ENCODE peak calls at places on chromosomes 13 and 19, in four cellular contexts. One of them, this sample, is unnamed.
A peak's percentile ranks its signal among the peaks of the same experiment; 100 is the strongest.

GRCh38 chr13:62512194-62513141 is 1096.8 kb upstream of the PCDH20 start:
- DNase-seq in H1: peak; percentile 68
- DNase-seq in H9: peak; percentile 73
- DNase-seq in IMR-90: peak; percentile 32
- DNase-seq in this sample: peak; percentile 85

GRCh38 chr13:35512271-35512920 is 35.9 kb upstream of the MAB21L1 start:
- DNase-seq in H1: no peak
- DNase-seq in H9: no peak
- DNase-seq in IMR-90: peak; percentile 90
- DNase-seq in this sample: peak; percentile 43

GRCh38 chr19:57620673-57621348 is 6.8 kb downstream of the ZNF134 start:
- DNase-seq in H1: no peak
- DNase-seq in H9: no peak
- DNase-seq in IMR-90: peak; percentile 15
- DNase-seq in this sample: peak; percentile 58

GRCh38 chr19:32864318-32865007 is 5.1 kb downstream of the SLC7A9 start:
- DNase-seq in H1: no peak
- DNase-seq in H9: no peak
- DNase-seq in IMR-90: no peak
- DNase-seq in this sample: no peak

GRCh38 chr19:8655340-8655709 is 24.9 kb downstream of the NFILZ start:
- DNase-seq in H1: no peak
- DNase-seq in H9: no peak
- DNase-seq in IMR-90: no peak
- DNase-seq in this sample: no peak

GRCh38 chr19:19405919-19406877 is 723 bp downstream of the GATAD2A start:
- DNase-seq in H1: peak; percentile 78
- DNase-seq in H9: peak; percentile 51
- DNase-seq in IMR-90: peak; percentile 60
- DNase-seq in this sample: peak; percentile 55

GRCh38 chr19:56091066-56091490 is 30.0 kb downstream of the ZNF787 start:
- DNase-seq in H1: no peak
- DNase-seq in H9: no peak
- DNase-seq in IMR-90: peak; percentile 61
- DNase-seq in this sample: no peak

GRCh38 chr19:55640043-55640576 is 692 bp upstream of the ZNF580 start:
- DNase-seq in H1: no peak
- DNase-seq in H9: peak; percentile 80
- DNase-seq in IMR-90: peak; percentile 68
- DNase-seq in this sample: peak; percentile 59

GRCh38 chr19:7605490-7606222 is 10.0 kb downstream of the CAMSAP3 start:
- DNase-seq in H1: peak; percentile 86
- DNase-seq in H9: peak; percentile 84
- DNase-seq in IMR-90: no peak
- DNase-seq in this sample: peak; percentile 83

GRCh38 chr19:23855676-23856075 is 59.0 kb upstream of the ZNF726 start:
- DNase-seq in H1: peak; percentile 35
- DNase-seq in H9: no peak
- DNase-seq in IMR-90: no peak
- DNase-seq in this sample: peak; percentile 19

GRCh38 chr13:90793261-90793785 is 554.2 kb upstream of the MIR17HG start:
- DNase-seq in H1: no peak
- DNase-seq in H9: no peak
- DNase-seq in IMR-90: no peak
- DNase-seq in this sample: no peak

GRCh38 chr19:41753936-41754529 is 1.3 kb upstream of the CEACAM6 start:
- DNase-seq in H1: peak; percentile 79
- DNase-seq in H9: peak; percentile 47
- DNase-seq in IMR-90: peak; percentile 4
- DNase-seq in this sample: peak; percentile 32

GRCh38 chr19:33634361-33635091 is 12.8 kb downstream of the CHST8 start:
- DNase-seq in H1: no peak
- DNase-seq in H9: peak; percentile 14
- DNase-seq in IMR-90: no peak
- DNase-seq in this sample: no peak

GRCh38 chr19:50331187-50332013 is 2.2 kb upstream of the KCNC3 start:
- DNase-seq in H1: peak; percentile 61
- DNase-seq in H9: peak; percentile 82
- DNase-seq in IMR-90: no peak
- DNase-seq in this sample: peak; percentile 90

GRCh38 chr13:24135674-24136300 is 24.7 kb upstream of the SPATA13 start:
- DNase-seq in H1: no peak
- DNase-seq in H9: no peak
- DNase-seq in IMR-90: peak; percentile 77
- DNase-seq in this sample: no peak

GRCh38 chr19:41705393-41706174 is 2.8 kb upstream of the CEACAM5 start:
- DNase-seq in H1: no peak
- DNase-seq in H9: peak; percentile 67
- DNase-seq in IMR-90: no peak
- DNase-seq in this sample: peak; percentile 20

GRCh38 chr13:114097504-114097892 is 34.9 kb downstream of the RASA3 start:
- DNase-seq in H1: no peak
- DNase-seq in H9: no peak
- DNase-seq in IMR-90: no peak
- DNase-seq in this sample: no peak

GRCh38 chr19:21751379-21751778 is 16.0 kb downstream of the ZNF100 start:
- DNase-seq in H1: no peak
- DNase-seq in H9: no peak
- DNase-seq in IMR-90: peak; percentile 43
- DNase-seq in this sample: no peak

GRCh38 chr19:51593969-51594773 is 23.1 kb downstream of the ZNF175 start:
- DNase-seq in H1: peak; percentile 94
- DNase-seq in H9: peak; percentile 93
- DNase-seq in IMR-90: peak; percentile 97
- DNase-seq in this sample: peak; percentile 98

GRCh38 chr13:62432906-62433305 is 1017.3 kb upstream of the PCDH20 start:
- DNase-seq in H1: no peak
- DNase-seq in H9: no peak
- DNase-seq in IMR-90: no peak
- DNase-seq in this sample: peak; percentile 77

GRCh38 chr13:25085125-25085742 is 10.7 kb upstream of the PABPC3 start:
- DNase-seq in H1: no peak
- DNase-seq in H9: peak; percentile 54
- DNase-seq in IMR-90: peak; percentile 26
- DNase-seq in this sample: peak; percentile 70

GRCh38 chr13:25167349-25167748 is 4.7 kb downstream of the AMER2 start:
- DNase-seq in H1: no peak
- DNase-seq in H9: no peak
- DNase-seq in IMR-90: no peak
- DNase-seq in this sample: no peak

DNA sequence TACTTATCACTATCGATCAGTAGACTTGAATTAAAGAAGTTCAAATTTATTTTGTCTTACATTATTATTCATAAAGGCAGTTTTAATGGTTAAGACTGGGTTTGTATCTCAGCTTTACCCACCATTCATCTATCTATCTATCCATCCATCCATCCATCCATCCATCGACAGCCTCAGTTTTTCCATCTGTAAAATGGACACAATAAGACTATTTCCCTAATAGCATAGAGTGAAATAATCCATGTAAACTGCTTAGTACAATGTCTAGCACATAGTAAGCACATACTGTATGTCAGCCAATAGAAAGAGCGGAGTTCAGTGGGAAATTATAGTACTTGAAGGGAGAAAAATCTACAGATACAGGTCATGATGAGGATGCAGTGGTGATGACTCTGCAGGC is 37.3 kb upstream of the TM9SF2 start:
- DNase-seq in H1: no peak
- DNase-seq in H9: no peak
- DNase-seq in IMR-90: no peak
- DNase-seq in this sample: no peak
- H3K4me2 ChIP-seq in H1: no peak overlapping the region
- H3K4me2 ChIP-seq in H9: no peak overlapping the region
- H3K4me2 ChIP-seq in IMR-90: peak overlapping the region; percentile 97
- H3K4me2 ChIP-seq in this sample: no peak overlapping the region

GRCh38 chr19:28208745-28209144 is 1004.2 kb downstream of the UQCRFS1 start:
- DNase-seq in H1: no peak
- DNase-seq in H9: peak; percentile 32
- DNase-seq in IMR-90: no peak
- DNase-seq in this sample: no peak

GRCh38 chr19:28217064-28217463 is 995.9 kb downstream of the UQCRFS1 start:
- DNase-seq in H1: peak; percentile 56
- DNase-seq in H9: peak; percentile 49
- DNase-seq in IMR-90: no peak
- DNase-seq in this sample: peak; percentile 75

GRCh38 chr19:28218728-28219127 is 994.2 kb downstream of the UQCRFS1 start:
- DNase-seq in H1: no peak
- DNase-seq in H9: no peak
- DNase-seq in IMR-90: no peak
- DNase-seq in this sample: peak; percentile 59

DNA sequence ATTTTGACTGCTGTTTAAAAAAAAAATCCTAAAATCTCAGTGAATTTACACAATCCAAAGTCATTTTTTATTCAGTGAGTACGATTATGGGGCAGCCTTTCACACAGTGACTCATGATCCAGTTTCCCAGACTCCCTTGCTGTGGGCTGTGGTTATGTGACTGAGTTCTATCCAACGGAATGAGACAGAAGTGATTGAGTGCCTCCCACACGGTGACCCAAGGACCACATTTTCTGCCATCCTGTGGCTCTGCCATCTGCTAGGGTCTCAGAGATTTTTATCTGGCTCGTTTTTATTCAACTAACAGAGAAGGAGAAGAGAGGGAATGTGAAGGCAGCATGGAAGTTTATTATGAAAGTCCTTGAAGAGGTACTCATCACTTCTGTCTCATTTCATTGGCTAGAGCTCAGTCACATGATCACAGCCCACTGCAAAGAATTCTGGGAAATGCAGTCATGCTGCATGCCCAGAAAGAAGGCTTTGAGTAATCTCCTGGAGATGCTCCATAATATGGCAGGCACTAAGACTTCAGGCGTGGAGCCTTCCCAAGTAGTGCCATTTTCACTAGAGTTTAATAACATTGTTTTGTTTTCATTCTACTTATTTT is 999.4 kb downstream of the UQCRFS1 start:
- DNase-seq in H1: no peak
- DNase-seq in H9: no peak
- DNase-seq in IMR-90: no peak
- DNase-seq in this sample: peak; percentile 49
- H4K5ac ChIP-seq in H1: no peak overlapping the region
- H4K5ac ChIP-seq in H9: no peak overlapping the region
- H4K5ac ChIP-seq in IMR-90: no peak overlapping the region
- H4K5ac ChIP-seq in this sample: no peak overlapping the region

GRCh38 chr13:71210861-71211260 is 656.1 kb downstream of the DACH1 start:
- DNase-seq in H1: no peak
- DNase-seq in H9: no peak
- DNase-seq in IMR-90: no peak
- DNase-seq in this sample: no peak

GRCh38 chr13:71213252-71213821 is 653.7 kb downstream of the DACH1 start:
- DNase-seq in H1: no peak
- DNase-seq in H9: no peak
- DNase-seq in IMR-90: no peak
- DNase-seq in this sample: no peak

GRCh38 chr13:71209217-71209616 is 657.8 kb downstream of the DACH1 start:
- DNase-seq in H1: no peak
- DNase-seq in H9: no peak
- DNase-seq in IMR-90: no peak
- DNase-seq in this sample: no peak
- H3K4me2 ChIP-seq in H1: no peak overlapping the region
- H3K4me2 ChIP-seq in H9: no peak overlapping the region
- H3K4me2 ChIP-seq in IMR-90: no peak overlapping the region
- H3K4me2 ChIP-seq in this sample: no peak overlapping the region

DNA sequence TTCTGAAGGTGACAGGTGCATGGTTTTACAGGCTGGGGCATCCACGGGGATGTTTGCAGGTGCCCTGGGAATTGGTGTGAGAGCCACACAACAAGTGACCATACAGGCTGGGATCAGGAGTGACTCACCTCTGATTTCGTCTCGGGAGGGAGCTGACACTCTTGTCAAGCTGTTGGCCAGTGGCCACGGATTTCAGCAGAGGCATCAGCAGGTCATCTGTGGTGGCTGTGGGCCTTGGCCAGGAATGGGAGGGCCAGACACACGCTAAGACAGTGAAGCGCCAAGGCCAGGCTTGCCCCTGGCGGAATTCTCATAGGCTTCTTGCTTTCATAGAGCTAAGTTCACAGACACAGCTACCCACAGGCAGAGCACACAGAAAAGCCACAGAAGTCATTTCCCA is 108.6 kb downstream of the HSPH1 start:
- DNase-seq in H1: no peak
- DNase-seq in H9: no peak
- DNase-seq in IMR-90: peak; percentile 37
- DNase-seq in this sample: no peak
- H4K5ac ChIP-seq in H1: no peak overlapping the region
- H4K5ac ChIP-seq in H9: no peak overlapping the region
- H4K5ac ChIP-seq in IMR-90: no peak overlapping the region
- H4K5ac ChIP-seq in this sample: no peak overlapping the region

GRCh38 chr13:106689906-106690305 is 122.0 kb upstream of the ARGLU1 start:
- DNase-seq in H1: no peak
- DNase-seq in H9: no peak
- DNase-seq in IMR-90: no peak
- DNase-seq in this sample: no peak

GRCh38 chr13:106690779-106691178 is 122.8 kb upstream of the ARGLU1 start:
- DNase-seq in H1: no peak
- DNase-seq in H9: no peak
- DNase-seq in IMR-90: no peak
- DNase-seq in this sample: no peak

GRCh38 chr13:106691251-106691650 is 123.3 kb upstream of the ARGLU1 start:
- DNase-seq in H1: no peak
- DNase-seq in H9: no peak
- DNase-seq in IMR-90: no peak
- DNase-seq in this sample: no peak

GRCh38 chr13:106691861-106692260 is 123.9 kb upstream of the ARGLU1 start:
- DNase-seq in H1: no peak
- DNase-seq in H9: no peak
- DNase-seq in IMR-90: no peak
- DNase-seq in this sample: no peak

DNA sequence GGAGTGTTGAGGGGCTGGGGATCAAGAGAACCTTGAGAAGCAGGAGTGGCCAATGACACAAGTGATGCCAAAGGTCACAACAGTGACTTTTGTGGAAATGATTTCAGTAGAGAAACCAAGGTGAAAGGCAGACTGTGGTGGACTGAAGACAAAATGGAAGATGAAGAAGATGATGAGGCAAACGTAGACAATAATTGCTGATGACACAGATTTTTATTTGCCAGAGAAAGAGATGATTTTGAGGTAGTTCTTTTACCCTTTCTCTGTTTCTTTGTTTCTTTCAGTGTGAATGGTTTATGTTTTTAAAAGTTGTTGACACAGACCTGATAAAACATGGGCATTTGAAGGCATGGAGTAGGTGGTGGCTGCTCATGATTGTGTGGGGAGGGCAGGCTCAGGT is 121.0 kb upstream of the ARGLU1 start:
- DNase-seq in H1: no peak
- DNase-seq in H9: no peak
- DNase-seq in IMR-90: no peak
- DNase-seq in this sample: no peak
- H3K4me2 ChIP-seq in H1: no peak overlapping the region
- H3K4me2 ChIP-seq in H9: no peak overlapping the region
- H3K4me2 ChIP-seq in IMR-90: no peak overlapping the region
- H3K4me2 ChIP-seq in this sample: no peak overlapping the region